ENCODE peak calls at places on chromosome 14, in six cellular contexts. X is fibroblast of lung, H is GM23338, G is cardiac muscle cell, U is tibial nerve, B is prostate gland. P is an unnamed sample. For H3K4me1, the result is how much of the 10 kb centered on the place peaks cover.

GRCh38 chr14:64272019-64272418 is 22.2 kb downstream of the ESR2 start:
- DNase-seq in X (no peak), H (no peak), G (no peak), U (no peak), B (no peak), P (no peak)

GRCh38 chr14:35506927-35507326 is 27.0 kb upstream of the INSM2 start:
- DNase-seq in X (peak), H (no peak), G (no peak), U (no peak), B (no peak), P (no peak)

GRCh38 chr14:78164226-78164853 is 5.8 kb upstream of the NRXN3 start:
- DNase-seq in X (no peak), H (peak), G (peak), U (no peak), B (no peak), P (peak)

GRCh38 chr14:76900406-76901085 is 74.3 kb downstream of the LRRC74A start:
- DNase-seq in X (no peak), H (no peak), G (no peak), U (no peak), B (no peak), P (no peak)

GRCh38 chr14:70955543-70956480 is 48.6 kb downstream of the PCNX1 start:
- DNase-seq in X (no peak), H (peak), G (peak), U (no peak), B (no peak), P (no peak)

GRCh38 chr14:76876076-76876475 is 49.9 kb downstream of the LRRC74A start:
- DNase-seq in X (peak), H (peak), G (peak), U (peak), B (peak), P (peak)

GRCh38 chr14:44204061-44204815 is 302.8 kb downstream of the FSCB start:
- DNase-seq in X (peak), H (peak), G (peak), U (no peak), B (no peak), P (no peak)

GRCh38 chr14:35927727-35928126 is 101.6 kb downstream of the BRMS1L start:
- DNase-seq in X (peak), H (no peak), G (no peak), U (no peak), B (no peak), P (no peak)

GRCh38 chr14:92922883-92923743 is at the start of gene CHGA:
- DNase-seq in X (peak), H (peak), G (peak), U (peak), B (no peak), P (peak)

GRCh38 chr14:94051779-94052178 is 25.6 kb downstream of the OTUB2 start:
- DNase-seq in X (no peak), H (no peak), G (no peak), U (no peak), B (no peak), P (no peak)

GRCh38 chr14:56215180-56215579 is 97.0 kb downstream of the PELI2 start:
- DNase-seq in X (no peak), H (no peak), G (no peak), U (no peak), B (no peak), P (no peak)

GRCh38 chr14:39034481-39035296 is 68.3 kb downstream of the SEC23A start:
- DNase-seq in X (no peak), H (peak), G (peak), U (no peak), B (no peak), P (no peak)

GRCh38 chr14:102893452-102893851 is 29.0 kb upstream of the AMN start:
- DNase-seq in X (peak), H (no peak), G (no peak), U (peak), B (no peak), P (peak)

GRCh38 chr14:61188936-61189808 is 92.0 kb downstream of the TMEM30B start:
- DNase-seq in X (peak), H (peak), G (peak), U (peak), B (peak), P (peak)

GRCh38 chr14:101582294-101582693 is 21.0 kb downstream of the DIO3 start:
- DNase-seq in X (no peak), H (no peak), G (no peak), U (no peak), B (no peak), P (no peak)

GRCh38 chr14:42334931-42335330 is 728.3 kb downstream of the LRFN5 start:
- DNase-seq in X (no peak), H (no peak), G (no peak), U (no peak), B (no peak), P (no peak)

GRCh38 chr14:51370758-51371386 is 130.8 kb downstream of the TMX1 start:
- DNase-seq in X (peak), H (no peak), G (no peak), U (no peak), B (no peak), P (no peak)

GRCh38 chr14:46490150-46490769 is 161.3 kb downstream of the RPL10L start:
- DNase-seq in X (no peak), H (peak), G (peak), U (no peak), B (no peak), P (no peak)

GRCh38 chr14:21241218-21241819 is 27.9 kb downstream of the HNRNPC start:
- DNase-seq in X (no peak), H (peak), G (no peak), U (no peak), B (no peak), P (no peak)

GRCh38 chr14:102591372-102591943 is 991 bp upstream of the RCOR1 start:
- DNase-seq in X (peak), H (peak), G (peak), U (peak), B (peak), P (peak)

GRCh38 chr14:71625175-71625574 is 307.1 kb upstream of the RGS6 start:
- DNase-seq in X (no peak), H (no peak), G (no peak), U (no peak), B (no peak), P (no peak)

GRCh38 chr14:64823305-64823985 is 56.3 kb downstream of the SPTB start:
- DNase-seq in X (peak), H (peak), G (peak), U (peak), B (peak), P (peak)

GRCh38 chr14:101820283-101820798 is 58.8 kb downstream of the PPP2R5C start:
- DNase-seq in X (no peak), H (no peak), G (no peak), U (no peak), B (no peak), P (no peak)

DNA sequence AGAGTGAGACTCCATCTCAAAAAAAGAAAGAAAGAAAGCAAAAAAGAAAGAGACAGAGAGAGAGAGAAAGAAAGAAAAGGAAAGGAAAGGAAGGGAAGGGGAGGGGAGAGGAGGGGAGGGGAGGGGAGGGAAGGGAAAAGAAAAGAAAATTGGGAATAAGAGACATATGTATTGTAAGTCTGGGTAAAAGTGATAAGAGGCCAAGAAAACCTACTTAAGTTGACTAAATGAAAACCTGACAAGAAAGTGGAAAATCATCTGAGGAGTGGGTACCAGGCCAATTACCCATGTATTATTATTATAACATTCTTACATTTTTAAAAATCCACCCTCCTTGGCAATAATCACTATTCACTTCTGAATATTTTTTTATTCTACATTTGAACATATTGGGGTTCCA is 46.0 kb downstream of the JKAMP start:
- DNase-seq in X (no peak), H (no peak), G (no peak), U (no peak), B (no peak), P (no peak)
- H3K4me1 ChIP-seq in X (under half), H (under half), G (under half), U (under half), B (under half), P (under half)

DNA sequence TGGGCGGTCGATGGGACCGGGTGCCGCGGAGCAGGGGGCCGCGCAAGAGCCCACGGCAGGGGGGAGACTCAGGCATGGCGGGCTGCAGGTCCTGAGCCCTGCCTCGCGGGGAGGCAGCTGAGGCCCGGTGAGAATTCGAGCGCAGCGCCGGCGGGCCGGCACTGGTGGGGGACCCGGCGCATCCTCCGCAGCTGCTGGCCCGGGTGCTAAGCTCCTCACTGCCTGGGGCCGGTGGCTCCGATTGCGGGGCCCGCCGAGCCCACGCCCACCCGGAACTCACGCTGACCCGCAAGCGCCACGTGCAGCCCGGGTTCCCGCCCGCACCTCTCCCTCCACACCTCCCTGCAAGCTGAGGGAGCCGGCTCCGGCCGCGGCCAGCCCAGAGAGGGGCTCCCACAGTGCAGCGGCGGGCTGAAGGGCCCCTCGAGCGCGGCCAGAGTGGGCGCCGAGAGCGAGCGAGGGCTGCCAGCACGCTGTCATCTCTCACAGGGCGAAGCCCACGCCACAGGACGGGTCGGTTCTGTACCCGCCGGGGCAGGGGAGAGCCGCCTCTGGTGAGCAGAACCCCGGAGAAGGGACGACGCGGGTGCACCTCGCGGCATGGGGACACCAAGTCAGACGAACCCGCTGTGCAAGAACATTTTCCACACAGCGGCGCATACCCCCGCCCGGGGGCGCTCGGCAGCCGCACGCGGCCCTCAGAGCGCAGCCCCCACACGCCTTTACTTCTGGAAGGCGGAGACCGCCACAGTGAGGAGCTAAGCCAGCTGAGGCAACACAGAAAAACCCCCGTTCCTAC is 1.2 kb upstream of the SIVA1 start:
- DNase-seq in X (no peak), H (no peak), G (no peak), U (no peak), B (no peak), P (no peak)
- H3K4me1 ChIP-seq in X (under half), H (under half), G (under half), U (under half), B (under half), P (under half)

GRCh38 chr14:75450381-75451276 is 22.8 kb downstream of the JDP2 start:
- DNase-seq in X (peak), H (no peak), G (no peak), U (no peak), B (peak), P (peak)

GRCh38 chr14:75454963-75455546 is 27.2 kb downstream of the JDP2 start:
- DNase-seq in X (peak), H (no peak), G (peak), U (peak), B (no peak), P (peak)

GRCh38 chr14:75452324-75452723 is 24.5 kb downstream of the JDP2 start:
- DNase-seq in X (no peak), H (no peak), G (no peak), U (no peak), B (no peak), P (no peak)

GRCh38 chr14:75453817-75454434 is 26.1 kb downstream of the JDP2 start:
- DNase-seq in X (no peak), H (peak), G (no peak), U (no peak), B (no peak), P (no peak)

GRCh38 chr14:75452900-75453816 is 25.3 kb downstream of the JDP2 start:
- DNase-seq in X (peak), H (peak), G (peak), U (peak), B (peak), P (peak)
- H3K4me1 ChIP-seq in X (under half), H (under half), G (under half), U (half or more), B (under half), P (half or more)

GRCh38 chr14:95521001-95521400 is 4.6 kb upstream of the SYNE3 start:
- DNase-seq in X (no peak), H (no peak), G (no peak), U (no peak), B (no peak), P (no peak)
- H3K4me1 ChIP-seq in X (under half), H (under half), G (under half), U (half or more), B (under half), P (under half)

GRCh38 chr14:90397401-90398314 is 829 bp downstream of the CALM1 start:
- DNase-seq in X (peak), H (peak), G (peak), U (peak), B (no peak), P (peak)

GRCh38 chr14:90400904-90401561 is 4.2 kb downstream of the CALM1 start:
- DNase-seq in X (no peak), H (no peak), G (no peak), U (no peak), B (no peak), P (no peak)

GRCh38 chr14:90398841-90399540 is 2.2 kb downstream of the CALM1 start:
- DNase-seq in X (no peak), H (no peak), G (no peak), U (no peak), B (no peak), P (no peak)

GRCh38 chr14:90398315-90398811 is 1.5 kb downstream of the CALM1 start:
- DNase-seq in X (peak), H (peak), G (peak), U (peak), B (no peak), P (peak)

GRCh38 chr14:90399541-90400444 is 3.0 kb downstream of the CALM1 start:
- DNase-seq in X (peak), H (peak), G (peak), U (peak), B (peak), P (peak)
- H3K4me1 ChIP-seq in X (under half), H (under half), G (under half), U (under half), B (under half), P (under half)

GRCh38 chr14:68660495-68660894 is 132.4 kb downstream of the ZFP36L1 start:
- DNase-seq in X (no peak), H (no peak), G (no peak), U (no peak), B (no peak), P (no peak)
- H3K4me1 ChIP-seq in X (under half), H (under half), G (under half), U (under half), B (under half), P (under half)

GRCh38 chr14:24110060-24110459 is 4.5 kb upstream of the DCAF11 start:
- DNase-seq in X (no peak), H (no peak), G (no peak), U (no peak), B (no peak), P (no peak)
- H3K4me1 ChIP-seq in X (under half), H (under half), G (under half), U (under half), B (under half), P (under half)

P was measured in body of pancreas.